ENCODE peak calls at places on chromosomes 12 and 14, in six cellular contexts. G is astrocyte, C is mesenchymal stem cell, K is H1, W is MM.1S, L is heart left ventricle. B is an unnamed sample. For H3K27me3, the result is how much of the 10 kb centered on the place peaks cover.

GRCh38 chr12:122517877-122518276 is 8.9 kb downstream of the RSRC2 start:
- DNase-seq in L (no peak), C (peak), K (no peak), W (no peak), G (peak), B (no peak)

GRCh38 chr12:127773520-127773919 is 493.4 kb upstream of the TMEM132C start:
- DNase-seq in L (no peak), C (no peak), W (no peak), G (no peak), K (no peak), B (peak)

GRCh38 chr12:76674669-76675315 is 89.1 kb upstream of the ZDHHC17 start:
- DNase-seq in K (no peak), W (no peak), C (no peak), L (no peak), G (no peak), B (no peak)

GRCh38 chr12:92629349-92630065 is 73.3 kb upstream of the PLEKHG7 start:
- DNase-seq in G (peak), W (no peak), L (peak), C (peak), K (no peak), B (no peak)

GRCh38 chr14:100302616-100303015 is 3.6 kb downstream of the SLC25A29 start:
- DNase-seq in L (peak), K (no peak), G (no peak), W (no peak), C (no peak), B (no peak)

GRCh38 chr12:12121022-12121421 is 50.3 kb downstream of the BCL2L14 start:
- DNase-seq in C (no peak), L (no peak), G (no peak), K (no peak), W (no peak), B (no peak)

GRCh38 chr12:96197503-96198272 is 3.5 kb downstream of the ELK3 start:
- DNase-seq in G (peak), C (peak), L (no peak), K (no peak), W (no peak), B (no peak)

GRCh38 chr12:124289634-124290600 is 5.0 kb upstream of the RFLNA start:
- DNase-seq in W (no peak), K (no peak), L (peak), G (peak), C (peak), B (no peak)

GRCh38 chr12:118874698-118875548 is 106.4 kb upstream of the SRRM4 start:
- DNase-seq in W (no peak), K (peak), G (no peak), C (no peak), L (no peak), B (peak)

GRCh38 chr14:63134801-63135200 is 69.4 kb upstream of the RHOJ start:
- DNase-seq in W (no peak), L (no peak), K (no peak), G (peak), C (peak), B (no peak)

GRCh38 chr14:104892517-104893434 is 27.7 kb downstream of the CEP170B start:
- DNase-seq in G (no peak), C (no peak), K (no peak), W (no peak), L (no peak), B (no peak)

GRCh38 chr14:91987192-91987591 is 39.7 kb upstream of the FBLN5 start:
- DNase-seq in C (no peak), W (no peak), L (no peak), K (no peak), G (no peak), B (no peak)

GRCh38 chr12:104671407-104672095 is 214.8 kb downstream of the CHST11 start:
- DNase-seq in G (peak), L (peak), W (peak), K (no peak), C (peak), B (no peak)

GRCh38 chr12:236445-236844 is 22.5 kb upstream of the SLC6A12 start:
- DNase-seq in C (no peak), K (no peak), L (no peak), G (no peak), W (no peak), B (no peak)

GRCh38 chr14:38737657-38738056 is 365.4 kb downstream of the SEC23A start:
- DNase-seq in G (no peak), W (no peak), K (no peak), C (no peak), L (no peak), B (no peak)

GRCh38 chr12:71164166-71164876 is 6.5 kb upstream of the TSPAN8 start:
- DNase-seq in G (no peak), C (no peak), L (no peak), W (no peak), K (no peak), B (no peak)

GRCh38 chr12:109377139-109377685 is 29.5 kb downstream of the MYO1H start:
- DNase-seq in W (no peak), K (no peak), L (no peak), G (no peak), C (no peak), B (peak)

GRCh38 chr12:3732901-3733300 is 20.0 kb downstream of the CRACR2A start:
- DNase-seq in W (no peak), C (no peak), G (no peak), K (no peak), L (no peak), B (no peak)

GRCh38 chr14:104130974-104131651 is 7.3 kb upstream of the KIF26A start:
- DNase-seq in C (peak), L (peak), W (peak), G (no peak), K (no peak), B (peak)

GRCh38 chr12:62248873-62249272 is 11.3 kb upstream of the USP15 start:
- DNase-seq in C (no peak), W (no peak), L (no peak), K (no peak), G (peak), B (no peak)

GRCh38 chr14:99792551-99793212 is 531 bp upstream of the EML1 start:
- DNase-seq in C (peak), W (no peak), G (peak), L (peak), K (no peak), B (no peak)

GRCh38 chr14:99539503-99539902 is 58.3 kb downstream of the CCNK start:
- DNase-seq in K (no peak), W (no peak), C (no peak), L (no peak), G (no peak), B (no peak)

GRCh38 chr12:6796576-6796975 is 7.2 kb downstream of the CD4 start:
- DNase-seq in W (no peak), G (no peak), L (no peak), C (no peak), K (no peak), B (no peak)

GRCh38 chr12:56593909-56594621 is 36.1 kb downstream of the BAZ2A start:
- DNase-seq in K (peak), W (peak), L (no peak), C (peak), G (peak), B (peak)

GRCh38 chr12:39006286-39006685 is 100.9 kb upstream of the CPNE8 start:
- DNase-seq in K (no peak), W (no peak), C (no peak), G (peak), L (no peak), B (no peak)

GRCh38 chr14:55976219-55976618 is 142.0 kb upstream of the PELI2 start:
- DNase-seq in L (no peak), K (no peak), W (no peak), C (no peak), G (no peak), B (no peak)

GRCh38 chr12:101792046-101792931 is 38.5 kb downstream of the GNPTAB start:
- DNase-seq in G (no peak), C (no peak), W (no peak), K (no peak), L (no peak), B (no peak)

GRCh38 chr12:38411426-38411825 is 94.9 kb downstream of the ALG10B start:
- DNase-seq in K (no peak), G (no peak), L (no peak), W (no peak), C (no peak), B (no peak)

GRCh38 chr14:65261946-65262345 is 150.6 kb upstream of the FUT8 start:
- DNase-seq in L (no peak), G (no peak), C (no peak), K (no peak), W (no peak), B (no peak)

GRCh38 chr12:6065872-6066217 is 58.6 kb downstream of the VWF start:
- DNase-seq in L (no peak), G (no peak), W (no peak), C (no peak), K (no peak), B (no peak)

GRCh38 chr12:32302218-32302826 is 97.0 kb upstream of the FGD4 start:
- DNase-seq in W (peak), K (no peak), C (no peak), L (peak), G (no peak), B (peak)

GRCh38 chr12:2008677-2009076 is 4.4 kb upstream of the DCP1B start:
- DNase-seq in C (no peak), W (no peak), K (no peak), L (no peak), G (peak), B (no peak)

GRCh38 chr12:10293151-10293550 is 14.5 kb upstream of the KLRD1 start:
- DNase-seq in G (no peak), W (no peak), C (no peak), K (no peak), L (no peak), B (no peak)

GRCh38 chr12:71070416-71071155 is 87.2 kb downstream of the TSPAN8 start:
- DNase-seq in L (no peak), W (no peak), C (peak), K (no peak), G (peak), B (no peak)

GRCh38 chr12:77104281-77104680 is 38.9 kb upstream of the E2F7 start:
- DNase-seq in G (no peak), K (no peak), C (no peak), W (no peak), L (no peak), B (no peak)

GRCh38 chr12:120006248-120006975 is 17.4 kb downstream of the BICDL1 start:
- DNase-seq in W (no peak), K (no peak), C (no peak), L (no peak), G (no peak), B (no peak)

GRCh38 chr12:112842441-112842840 is 50.9 kb downstream of the RPH3A start:
- DNase-seq in G (no peak), W (no peak), C (no peak), K (no peak), L (no peak), B (no peak)
- H3K27me3 ChIP-seq in G (under half), W (under half), C (under half), K (under half), L (under half), B (under half)

DNA sequence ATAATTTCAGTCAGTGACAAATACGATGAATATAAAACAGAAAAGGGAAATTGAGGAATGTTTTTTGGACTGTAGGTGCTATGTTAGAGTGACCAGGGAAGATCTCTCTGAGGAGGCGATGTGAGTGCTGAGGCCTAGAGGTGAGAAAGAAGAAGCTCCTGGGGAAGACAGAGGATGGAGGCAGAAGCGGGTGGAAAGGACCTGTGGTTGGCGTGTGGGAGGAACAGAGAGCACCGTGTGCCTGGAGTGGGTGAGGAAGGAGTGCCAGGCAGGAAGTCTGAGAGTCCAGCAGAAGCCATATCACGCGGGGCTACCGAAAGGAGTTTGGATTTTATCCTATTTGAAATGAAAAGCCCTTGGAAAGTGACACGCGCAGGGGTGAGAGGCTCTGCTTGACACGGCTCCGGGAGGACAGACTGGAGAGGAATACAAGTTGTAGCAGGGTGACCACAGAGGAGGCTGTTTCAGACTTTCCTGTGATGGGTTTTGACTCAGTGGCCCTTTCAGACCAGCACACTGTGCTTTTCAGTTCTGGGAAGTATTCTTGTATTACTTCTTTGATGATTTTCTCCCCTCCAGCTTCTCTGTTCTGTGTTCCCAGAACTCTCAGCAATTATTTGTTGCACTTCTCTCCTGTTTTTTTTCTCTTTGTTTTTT is 96.9 kb downstream of the VRK1 start:
- DNase-seq in K (no peak), C (no peak), L (no peak), W (no peak), G (no peak), B (no peak)
- H3K27me3 ChIP-seq in K (under half), C (under half), L (under half), W (under half), G (under half), B (under half)

GRCh38 chr12:51852404-51853137 is 4.1 kb upstream of the FIGNL2 start:
- DNase-seq in G (no peak), C (no peak), W (no peak), L (no peak), K (no peak), B (no peak)
- H3K27me3 ChIP-seq in G (under half), C (under half), W (half or more), L (under half), K (under half), B (under half)

GRCh38 chr12:132286912-132287311 is 42.5 kb downstream of the GALNT9 start:
- DNase-seq in W (no peak), C (no peak), K (no peak), G (no peak), L (no peak), B (no peak)
- H3K27me3 ChIP-seq in W (under half), C (under half), K (under half), G (under half), L (under half), B (under half)

DNA sequence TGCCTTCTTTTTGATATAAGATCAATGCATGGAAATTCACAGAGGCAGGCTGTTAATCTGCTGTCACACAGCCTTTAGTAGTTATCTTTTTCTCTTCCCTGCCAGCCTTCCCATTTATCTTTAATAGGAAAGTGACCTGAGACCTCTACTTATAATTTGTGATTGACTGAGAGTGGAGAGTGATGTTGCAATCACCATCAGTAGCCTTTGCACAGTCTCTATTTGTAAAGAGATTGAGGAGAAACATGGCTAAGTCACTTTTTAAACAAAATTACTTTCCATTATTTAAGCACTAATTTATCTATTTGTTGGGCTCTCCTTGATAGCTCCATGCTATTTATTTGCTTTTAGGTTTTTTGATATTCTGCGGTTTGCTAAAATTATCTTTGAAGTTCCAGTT is 19.9 kb downstream of the LMNTD1 start:
- DNase-seq in W (no peak), C (no peak), L (no peak), K (no peak), G (no peak), B (no peak)
- H3K27me3 ChIP-seq in W (under half), C (under half), L (under half), K (under half), G (under half), B (under half)

GRCh38 chr12:25395227-25395626 is 144.5 kb upstream of the KRAS start:
- DNase-seq in C (no peak), G (no peak), L (no peak), K (no peak), W (no peak), B (no peak)
- H3K27me3 ChIP-seq in C (under half), G (under half), L (under half), K (under half), W (under half), B (under half)

GRCh38 chr14:28778718-28779117 is 12.1 kb downstream of the FOXG1 start:
- DNase-seq in W (no peak), G (no peak), L (no peak), K (no peak), C (no peak), B (no peak)

GRCh38 chr14:28774764-28775738 is 8.5 kb downstream of the FOXG1 start:
- DNase-seq in L (no peak), C (no peak), W (no peak), G (no peak), K (no peak), B (no peak)

GRCh38 chr14:28773917-28774691 is 7.5 kb downstream of the FOXG1 start:
- DNase-seq in L (no peak), C (no peak), G (peak), W (no peak), K (no peak), B (no peak)

GRCh38 chr14:28777773-28778606 is 11.4 kb downstream of the FOXG1 start:
- DNase-seq in L (no peak), W (no peak), G (no peak), K (no peak), C (no peak), B (no peak)

GRCh38 chr14:28776482-28777266 is 10.1 kb downstream of the FOXG1 start:
- DNase-seq in K (no peak), G (no peak), W (no peak), L (no peak), C (no peak), B (no peak)
- H3K27me3 ChIP-seq in K (half or more), G (half or more), W (under half), L (under half), C (half or more), B (half or more)

GRCh38 chr14:23664207-23664885 is 28.2 kb downstream of the DHRS2 start:
- DNase-seq in W (no peak), K (no peak), L (no peak), G (no peak), C (no peak), B (no peak)
- H3K27me3 ChIP-seq in W (under half), K (under half), L (under half), G (under half), C (under half), B (under half)

GRCh38 chr12:94169966-94170689 is 21.8 kb downstream of the PLXNC1 start:
- DNase-seq in C (peak), G (no peak), W (no peak), K (no peak), L (no peak), B (no peak)
- H3K27me3 ChIP-seq in C (under half), G (under half), W (under half), K (half or more), L (under half), B (under half)

GRCh38 chr14:32932302-32932920 is 6.3 kb upstream of the NPAS3 start:
- DNase-seq in C (peak), L (no peak), W (no peak), K (no peak), G (peak), B (no peak)

GRCh38 chr14:32932921-32933622 is 5.6 kb upstream of the NPAS3 start:
- DNase-seq in G (no peak), K (no peak), W (no peak), C (peak), L (peak), B (peak)

GRCh38 chr14:32933623-32933942 is 5.1 kb upstream of the NPAS3 start:
- DNase-seq in G (peak), C (peak), W (no peak), K (no peak), L (no peak), B (no peak)

GRCh38 chr14:32934891-32935633 is 3.6 kb upstream of the NPAS3 start:
- DNase-seq in W (no peak), G (peak), K (no peak), C (peak), L (peak), B (no peak)

GRCh38 chr14:32933943-32934890 is 4.5 kb upstream of the NPAS3 start:
- DNase-seq in G (peak), L (no peak), K (no peak), W (no peak), C (peak), B (no peak)
- H3K27me3 ChIP-seq in G (under half), L (under half), K (under half), W (under half), C (half or more), B (half or more)